ENCODE peak calls at places on chromosomes 6 and 20, in six cellular contexts. U is fibroblast of lung; D is GM23248; J is stimulated activated CD8-positive, alpha-beta memory T cell treated with anti-CD3 and anti-CD28 coated beads, Interleukin-7, amount 100 ng/mL, for 48 hours; X is H9; M is NCI-H748 treated with DMSO at 0.1 percent for 48 hours. F is an unnamed sample.

GRCh38 chr6:149443411-149444181 is 41.2 kb downstream of the ZC3H12D start:
- DNase-seq in U (peak), M (no peak), J (no peak), D (no peak), X (no peak), F (no peak)

GRCh38 chr6:85390775-85391174 is 59.1 kb upstream of the NT5E start:
- DNase-seq in U (peak), D (peak), X (no peak), J (no peak), M (no peak), F (peak)

GRCh38 chr6:124389127-124389526 is 573.1 kb upstream of the RNF217 start:
- DNase-seq in X (no peak), M (peak), J (no peak), D (no peak), U (peak), F (no peak)

GRCh38 chr20:9214676-9215075 is 145.8 kb downstream of the PLCB4 start:
- DNase-seq in U (peak), X (no peak), D (peak), J (no peak), M (no peak), F (no peak)

GRCh38 chr6:14502551-14502950 is 385.0 kb downstream of the CD83 start:
- DNase-seq in J (no peak), U (no peak), M (no peak), X (no peak), D (no peak), F (no peak)

GRCh38 chr6:160996316-160996715 is 4.7 kb downstream of the MAP3K4 start:
- DNase-seq in M (no peak), U (no peak), X (no peak), D (no peak), J (no peak), F (no peak)

GRCh38 chr6:53833147-53833546 is 38.3 kb downstream of the LRRC1 start:
- DNase-seq in D (peak), J (no peak), X (no peak), U (no peak), M (no peak), F (no peak)

GRCh38 chr20:3751664-3752385 is 15.7 kb downstream of the ADISSP start:
- DNase-seq in J (peak), M (peak), D (no peak), X (peak), U (no peak), F (peak)

GRCh38 chr6:144883915-144884314 is 598.8 kb downstream of the UTRN start:
- DNase-seq in U (no peak), D (no peak), J (no peak), X (no peak), M (no peak), F (no peak)

GRCh38 chr6:160328447-160328846 is 19.7 kb upstream of the SLC22A3 start:
- DNase-seq in D (no peak), M (no peak), U (no peak), X (no peak), J (no peak), F (no peak)

GRCh38 chr6:150719861-150720260 is 120.2 kb downstream of the PLEKHG1 start:
- DNase-seq in J (no peak), X (no peak), D (no peak), M (no peak), U (no peak), F (no peak)

GRCh38 chr6:5302220-5302946 is 41.1 kb downstream of the FARS2 start:
- DNase-seq in D (no peak), X (no peak), U (no peak), J (peak), M (no peak), F (no peak)

GRCh38 chr20:38152175-38153010 is 12.7 kb downstream of the TGM2 start:
- DNase-seq in X (no peak), D (peak), J (peak), U (peak), M (no peak), F (no peak)

GRCh38 chr20:37651932-37652331 is 41.9 kb upstream of the CTNNBL1 start:
- DNase-seq in X (peak), M (no peak), U (peak), D (no peak), J (no peak), F (peak)

GRCh38 chr6:64250126-64250525 is 614.5 kb downstream of the PHF3 start:
- DNase-seq in M (no peak), U (peak), D (no peak), J (no peak), X (no peak), F (no peak)

GRCh38 chr20:44704551-44704971 is 10.6 kb upstream of the CCN5 start:
- DNase-seq in M (no peak), D (peak), X (no peak), J (no peak), U (peak), F (no peak)

GRCh38 chr6:121780325-121781313 is 345.2 kb downstream of the GJA1 start:
- DNase-seq in U (peak), D (peak), J (no peak), X (no peak), M (no peak), F (no peak)

GRCh38 chr6:40798069-40798770 is 211.1 kb upstream of the LRFN2 start:
- DNase-seq in J (no peak), U (no peak), X (peak), D (no peak), M (no peak), F (no peak)

GRCh38 chr20:8721098-8721497 is 347.8 kb upstream of the PLCB4 start:
- DNase-seq in J (no peak), D (peak), M (peak), U (peak), X (peak), F (peak)

GRCh38 chr6:133977983-133978895 is 25.2 kb downstream of the TBPL1 start:
- DNase-seq in X (no peak), U (peak), D (peak), J (no peak), M (no peak), F (no peak)

GRCh38 chr6:37131104-37131959 is 38.6 kb upstream of the PIM1 start:
- DNase-seq in J (no peak), M (no peak), D (peak), U (peak), X (no peak), F (no peak)

GRCh38 chr6:137049095-137049494 is 4.3 kb upstream of the IL20RA start:
- DNase-seq in D (no peak), X (no peak), J (no peak), U (no peak), M (no peak), F (no peak)

GRCh38 chr20:38970302-38970701 is 8.2 kb downstream of the DHX35 start:
- DNase-seq in X (no peak), J (no peak), M (no peak), U (peak), D (peak), F (no peak)

GRCh38 chr6:17705778-17706579 is 746 bp downstream of the NUP153 start:
- DNase-seq in X (peak), D (peak), M (peak), U (peak), J (peak), F (peak)

GRCh38 chr20:7094438-7094997 is 327.0 kb downstream of the BMP2 start:
- DNase-seq in M (peak), J (no peak), D (peak), U (peak), X (peak), F (peak)

GRCh38 chr20:4546786-4547185 is 174.9 kb upstream of the PRND start:
- DNase-seq in X (no peak), D (peak), J (no peak), U (peak), M (no peak), F (peak)

GRCh38 chr20:24382330-24382729 is 87.1 kb upstream of the SYNDIG1 start:
- DNase-seq in M (no peak), U (no peak), J (no peak), X (no peak), D (no peak), F (no peak)

GRCh38 chr6:33147807-33148666 is 44.2 kb downstream of the COL11A2 start:
- DNase-seq in M (no peak), J (no peak), U (peak), X (no peak), D (peak), F (no peak)

GRCh38 chr6:28838289-28838633 is 85.5 kb downstream of the TRIM27 start:
- DNase-seq in U (peak), D (peak), X (peak), M (peak), J (no peak), F (peak)

GRCh38 chr6:41901882-41902519 is 6.8 kb upstream of the USP49 start:
- DNase-seq in J (peak), D (peak), U (peak), X (peak), M (no peak), F (no peak)

GRCh38 chr6:47057830-47058540 is 15.9 kb upstream of the ADGRF1 start:
- DNase-seq in U (no peak), J (no peak), M (no peak), X (no peak), D (peak), F (no peak)

GRCh38 chr6:134253681-134254080 is 64.2 kb downstream of the SGK1 start:
- DNase-seq in D (peak), X (no peak), M (no peak), J (no peak), U (peak), F (no peak)

GRCh38 chr6:27547157-27548075 is 74.5 kb upstream of the ZNF184 start:
- DNase-seq in M (peak), J (no peak), U (peak), D (peak), X (peak), F (peak)

GRCh38 chr20:59386819-59387218 is 86.4 kb downstream of the EDN3 start:
- DNase-seq in U (no peak), D (no peak), J (no peak), X (no peak), M (no peak), F (no peak)

GRCh38 chr6:158279615-158280014 is 32.6 kb upstream of the TULP4 start:
- DNase-seq in D (no peak), X (no peak), J (no peak), M (no peak), U (peak), F (no peak)

GRCh38 chr6:113833537-113833936 is 23.6 kb upstream of the MARCKS start:
- DNase-seq in D (peak), J (no peak), U (peak), M (no peak), X (no peak), F (no peak)

GRCh38 chr20:31913431-31914157 is 38.3 kb downstream of the PDRG1 start:
- DNase-seq in D (no peak), X (no peak), M (no peak), U (no peak), J (no peak), F (no peak)

GRCh38 chr6:39870950-39871349 is 63.3 kb downstream of the MOCS1 start:
- DNase-seq in X (no peak), M (no peak), U (no peak), J (no peak), D (no peak), F (no peak)

GRCh38 chr20:51446656-51447055 is 95.9 kb downstream of the NFATC2 start:
- DNase-seq in U (peak), M (no peak), D (peak), J (no peak), X (no peak), F (no peak)

F was measured in NCI-H460.